ENCODE peak calls at places on chromosomes 5 and 9, in six cellular contexts. K is naive thymus-derived CD4-positive, alpha-beta T cell; W is AG04449; L is choroid plexus epithelial cell; C is adrenal gland; X is sigmoid colon. S is an unnamed sample.

GRCh38 chr5:104540448-104540847 is 977.9 kb upstream of the NUDT12 start:
- DNase-seq in X (no peak), K (no peak), W (no peak), C (peak), L (peak), S (no peak)

GRCh38 chr9:119370816-119371215 is 1.6 kb upstream of the BRINP1 start:
- DNase-seq in W (no peak), L (peak), X (no peak), K (no peak), C (peak), S (peak)

GRCh38 chr9:35660966-35661413 is 2.9 kb downstream of the CCDC107 start:
- DNase-seq in W (no peak), L (peak), X (peak), C (peak), K (no peak), S (no peak)

GRCh38 chr5:135308245-135308644 is 90.8 kb downstream of the MACROH2A1 start:
- DNase-seq in L (peak), X (no peak), W (no peak), C (no peak), K (no peak), S (no peak)

GRCh38 chr5:122415481-122416120 is 103.6 kb downstream of the SNCAIP start:
- DNase-seq in K (no peak), C (peak), X (peak), L (peak), W (peak), S (peak)

GRCh38 chr9:24257726-24258125 is 288.0 kb downstream of the IZUMO3 start:
- DNase-seq in L (no peak), C (no peak), X (no peak), K (no peak), W (no peak), S (no peak)

GRCh38 chr5:129216001-129216400 is 121.5 kb downstream of the ISOC1 start:
- DNase-seq in C (peak), X (no peak), W (no peak), L (no peak), K (no peak), S (no peak)

GRCh38 chr9:113912816-113913215 is 36.7 kb downstream of the ZNF618 start:
- DNase-seq in K (no peak), X (no peak), C (peak), L (no peak), W (no peak), S (no peak)

GRCh38 chr5:359301-359897 is 37.9 kb downstream of the AHRR start:
- DNase-seq in X (no peak), W (no peak), K (no peak), L (no peak), C (no peak), S (no peak)

GRCh38 chr5:17132444-17133083 is 84.9 kb upstream of the BASP1 start:
- DNase-seq in X (no peak), L (peak), C (no peak), W (no peak), K (no peak), S (no peak)

GRCh38 chr9:93207326-93207814 is 23.4 kb downstream of the WNK2 start:
- DNase-seq in X (peak), C (no peak), W (peak), K (no peak), L (peak), S (peak)

GRCh38 chr5:33531796-33532195 is 91.0 kb downstream of the TARS1 start:
- DNase-seq in L (no peak), X (no peak), W (no peak), K (no peak), C (no peak), S (no peak)

GRCh38 chr9:120542701-120543490 is 37.1 kb downstream of the CDK5RAP2 start:
- DNase-seq in K (no peak), W (no peak), X (no peak), C (no peak), L (peak), S (no peak)

GRCh38 chr5:75511435-75512382 is at the start of the genes CERT1 and POLK:
- DNase-seq in L (peak), X (peak), W (peak), K (peak), C (peak), S (peak)

GRCh38 chr9:130036099-130036498 is 6.9 kb downstream of the FNBP1 start:
- DNase-seq in X (no peak), K (no peak), L (peak), C (no peak), W (no peak), S (no peak)

GRCh38 chr5:36801521-36801920 is 75.0 kb upstream of the NIPBL start:
- DNase-seq in W (no peak), L (no peak), K (no peak), X (no peak), C (no peak), S (no peak)

GRCh38 chr9:91515074-91515687 is 91.5 kb upstream of the NFIL3 start:
- DNase-seq in W (peak), L (peak), X (no peak), K (no peak), C (peak), S (peak)

GRCh38 chr9:108544866-108545265 is 310.9 kb downstream of the ACTL7B start:
- DNase-seq in X (no peak), W (no peak), K (no peak), L (no peak), C (no peak), S (no peak)

GRCh38 chr5:58127486-58128220 is 332.2 kb downstream of the PLK2 start:
- DNase-seq in L (peak), W (no peak), X (no peak), C (no peak), K (no peak), S (no peak)

GRCh38 chr9:134781895-134782294 is 98.7 kb upstream of the FCN2 start:
- DNase-seq in C (no peak), X (no peak), W (no peak), L (no peak), K (no peak), S (no peak)

GRCh38 chr5:179619776-179620175 is 3.7 kb downstream of the HNRNPH1 start:
- DNase-seq in X (no peak), L (no peak), W (no peak), K (no peak), C (no peak), S (no peak)

GRCh38 chr9:34957492-34958410 is at the start of gene PHF24:
- DNase-seq in C (peak), W (no peak), X (no peak), L (peak), K (peak), S (no peak)

GRCh38 chr9:125332527-125332926 is 70.9 kb downstream of the GAPVD1 start:
- DNase-seq in W (no peak), K (no peak), C (no peak), X (no peak), L (no peak), S (no peak)

GRCh38 chr9:137299938-137300337 is 2.1 kb downstream of the NRARP start:
- DNase-seq in X (no peak), L (no peak), C (no peak), K (no peak), W (no peak), S (peak)
- H3K4me3 ChIP-seq in X (no peak), L (no peak), C (no peak), K (no peak), W (no peak), S (peak)

DNA sequence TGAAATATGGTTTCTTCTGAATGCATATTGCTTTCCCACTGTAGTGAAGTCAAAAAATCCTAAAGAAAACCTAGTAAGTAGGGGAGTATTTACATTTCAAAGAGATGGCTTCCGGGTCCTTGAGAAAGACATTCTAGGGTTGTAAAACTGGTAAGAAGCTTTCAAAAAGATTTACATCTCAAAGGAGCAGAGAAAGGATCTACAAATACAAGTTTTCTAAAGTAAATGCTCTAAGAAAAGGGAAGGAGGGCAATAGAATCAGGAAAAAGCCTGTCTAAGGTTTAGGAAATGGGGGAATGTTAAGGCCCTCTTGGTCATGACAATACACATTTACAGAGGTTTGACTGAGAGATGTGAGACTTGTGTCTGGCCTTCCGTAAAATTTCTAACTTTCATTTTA is 16.7 kb upstream of the TRPC7 start:
- DNase-seq in C (no peak), W (no peak), L (no peak), K (no peak), X (no peak), S (no peak)
- H3K4me3 ChIP-seq in C (no peak), W (no peak), L (no peak), K (no peak), X (no peak), S (no peak)

DNA sequence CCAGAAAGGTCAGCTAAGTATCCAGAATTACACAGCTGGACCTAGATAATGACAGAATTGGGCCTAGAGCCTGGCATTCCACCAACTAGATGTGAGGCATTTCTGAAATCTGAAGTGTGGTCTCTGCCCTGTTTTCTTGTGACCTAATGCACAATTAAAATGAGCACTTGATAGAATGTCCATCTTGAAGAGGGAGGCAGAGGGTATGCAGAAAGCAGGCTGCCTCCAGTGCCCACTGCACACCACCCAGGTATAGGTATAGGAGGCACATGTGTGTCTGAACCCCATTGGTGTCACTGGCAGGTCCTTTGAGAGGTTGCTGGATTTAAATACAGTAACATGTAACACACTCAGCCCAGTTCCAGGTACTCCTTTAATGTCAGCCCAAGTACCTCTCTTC is 2.4 kb downstream of the MTAP start:
- DNase-seq in L (no peak), C (no peak), W (no peak), X (no peak), K (no peak), S (no peak)
- H3K4me3 ChIP-seq in L (no peak), C (no peak), W (peak), X (no peak), K (no peak), S (no peak)

GRCh38 chr9:109779711-109780452 is at the start of gene PALM2AKAP2:
- DNase-seq in X (peak), K (no peak), W (no peak), C (peak), L (peak), S (peak)
- H3K4me3 ChIP-seq in X (peak), K (no peak), W (peak), C (peak), L (peak), S (peak)

DNA sequence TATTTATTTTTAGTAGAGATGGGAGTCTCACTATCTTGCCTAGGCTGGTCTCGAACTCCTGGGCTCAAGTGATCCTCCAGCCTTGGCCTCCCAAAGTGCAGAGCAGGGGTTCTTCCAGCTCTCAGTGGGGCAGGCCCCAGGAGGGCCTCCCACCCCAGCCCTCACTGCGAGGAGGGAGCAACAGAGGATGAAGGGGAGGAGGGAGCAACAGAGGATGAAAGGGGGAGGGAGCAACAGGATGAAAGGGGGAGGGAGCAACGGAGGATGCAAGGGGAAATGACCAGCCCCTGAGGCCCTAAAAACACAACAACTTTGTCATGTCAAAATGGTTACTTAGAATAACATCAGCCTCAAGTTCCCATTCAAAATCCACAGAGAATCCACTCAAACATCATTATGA is 10.0 kb downstream of the TRIM14 start:
- DNase-seq in W (no peak), K (no peak), X (no peak), L (no peak), C (no peak), S (no peak)
- H3K4me3 ChIP-seq in W (no peak), K (no peak), X (no peak), L (no peak), C (no peak), S (no peak)

GRCh38 chr9:137454506-137455360 is 4.4 kb downstream of the NSMF start:
- DNase-seq in C (peak), X (peak), W (no peak), L (peak), K (no peak), S (peak)
- H3K4me3 ChIP-seq in C (no peak), X (peak), W (no peak), L (peak), K (peak), S (peak)

GRCh38 chr5:173055042-173055721 is 970 bp upstream of the CREBRF start:
- DNase-seq in K (no peak), W (no peak), X (no peak), L (no peak), C (no peak), S (no peak)
- H3K4me3 ChIP-seq in K (peak), W (peak), X (no peak), L (peak), C (no peak), S (peak)